ENCODE peak calls at places on chromosome 15, in nine cellular contexts. Q, G, W, C, Z, Y, H, M and S are unnamed samples.

GRCh38 chr15:70556376-70556775 is 207.0 kb downstream of the UACA start:
- DNase-seq in Q (no peak), G (no peak), W (no peak), C (no peak), Z (no peak), Y (no peak), H (no peak), M (no peak), S (peak; percentile 60)

GRCh38 chr15:62568004-62568403 is 402.9 kb upstream of the C2CD4B start:
- DNase-seq in Q (no peak), G (no peak), W (no peak), C (no peak), Z (no peak), Y (no peak), H (no peak), M (no peak), S (no peak)

GRCh38 chr15:41506796-41507341 is 6.8 kb downstream of the LTK start:
- DNase-seq in Q (no peak), G (no peak), W (no peak), C (no peak), Z (no peak), Y (no peak), H (no peak), M (no peak), S (no peak)

GRCh38 chr15:44427756-44428724 is 611 bp downstream of the CTDSPL2 start:
- DNase-seq in Q (no peak), G (no peak), W (peak; percentile 11), C (no peak), Z (peak; percentile 60), Y (no peak), H (no peak), M (no peak), S (no peak)

GRCh38 chr15:50880651-50881114 is 27.8 kb upstream of the AP4E1 start:
- DNase-seq in Q (no peak), G (no peak), W (no peak), C (no peak), Z (no peak), Y (no peak), H (no peak), M (no peak), S (no peak)

GRCh38 chr15:40793216-40793989 is 13.5 kb upstream of the ZFYVE19 start:
- DNase-seq in Q (no peak), G (no peak), W (no peak), C (no peak), Z (peak; percentile 91), Y (no peak), H (peak; percentile 98), M (peak; percentile 58), S (no peak)

GRCh38 chr15:67720556-67721175 is 104.6 kb upstream of the SKOR1 start:
- DNase-seq in Q (no peak), G (no peak), W (no peak), C (no peak), Z (no peak), Y (no peak), H (no peak), M (no peak), S (no peak)

GRCh38 chr15:42577514-42578031 is 2.2 kb downstream of the STARD9 start:
- DNase-seq in Q (no peak), G (no peak), W (no peak), C (no peak), Z (no peak), Y (no peak), H (peak; percentile 57), M (no peak), S (no peak)

GRCh38 chr15:56918046-56918906 is at the start of gene TCF12:
- DNase-seq in Q (peak; percentile 85), G (peak; percentile 94), W (peak; percentile 46), C (peak; percentile 96), Z (peak; percentile 58), Y (peak; percentile 97), H (peak; percentile 86), M (peak; percentile 97), S (peak; percentile 95)

GRCh38 chr15:64284037-64284436 is 71.9 kb downstream of the CSNK1G1 start:
- DNase-seq in Q (no peak), G (no peak), W (no peak), C (no peak), Z (no peak), Y (no peak), H (peak; percentile 24), M (no peak), S (no peak)

GRCh38 chr15:44489464-44489863 is 47.5 kb upstream of the EIF3J start:
- DNase-seq in Q (no peak), G (no peak), W (peak; percentile 13), C (no peak), Z (peak; percentile 51), Y (no peak), H (peak; percentile 74), M (no peak), S (no peak)

GRCh38 chr15:78035319-78035718 is 42.2 kb downstream of the TBC1D2B start:
- DNase-seq in Q (no peak), G (no peak), W (no peak), C (no peak), Z (no peak), Y (no peak), H (no peak), M (no peak), S (no peak)

GRCh38 chr15:78206326-78207109 is 27.8 kb downstream of the ACSBG1 start:
- DNase-seq in Q (no peak), G (no peak), W (no peak), C (no peak), Z (peak; percentile 45), Y (no peak), H (peak; percentile 12), M (no peak), S (no peak)

GRCh38 chr15:78437762-78438594 is at the start of gene IREB2:
- DNase-seq in Q (peak; percentile 96), G (peak; percentile 98), W (peak; percentile 83), C (peak; percentile 97), Z (peak; percentile 89), Y (peak; percentile 99), H (peak; percentile 98), M (peak; percentile 99), S (peak; percentile 99)

GRCh38 chr15:63446260-63446659 is 58.1 kb upstream of the USP3 start:
- DNase-seq in Q (peak; percentile 26), G (no peak), W (no peak), C (no peak), Z (no peak), Y (no peak), H (no peak), M (no peak), S (no peak)

GRCh38 chr15:87755226-87755625 is 501.3 kb downstream of the NTRK3 start:
- DNase-seq in Q (no peak), G (no peak), W (no peak), C (no peak), Z (no peak), Y (no peak), H (no peak), M (no peak), S (no peak)

GRCh38 chr15:68083463-68083862 is 29.3 kb downstream of the PIAS1 start:
- DNase-seq in Q (no peak), G (no peak), W (no peak), C (no peak), Z (no peak), Y (no peak), H (no peak), M (no peak), S (no peak)

GRCh38 chr15:75171408-75171807 is 30.3 kb upstream of the C15orf39 start:
- DNase-seq in Q (no peak), G (no peak), W (no peak), C (no peak), Z (peak; percentile 62), Y (no peak), H (peak; percentile 84), M (no peak), S (no peak)

GRCh38 chr15:90840954-90841353 is 27.4 kb upstream of the FURIN start:
- DNase-seq in Q (no peak), G (no peak), W (no peak), C (no peak), Z (no peak), Y (no peak), H (no peak), M (no peak), S (no peak)

GRCh38 chr15:68271854-68272471 is 5.6 kb upstream of the FEM1B start:
- DNase-seq in Q (no peak), G (no peak), W (peak; percentile 100), C (peak; percentile 17), Z (peak; percentile 97), Y (no peak), H (peak; percentile 76), M (no peak), S (no peak)

GRCh38 chr15:57460208-57460816 is 84.0 kb downstream of the CGNL1 start:
- DNase-seq in Q (no peak), G (no peak), W (no peak), C (no peak), Z (no peak), Y (no peak), H (no peak), M (no peak), S (no peak)

GRCh38 chr15:40549894-40550293 is 14.9 kb downstream of the CCDC32 start:
- DNase-seq in Q (no peak), G (no peak), W (no peak), C (peak; percentile 78), Z (no peak), Y (no peak), H (no peak), M (peak; percentile 93), S (no peak)

GRCh38 chr15:33960160-33960559 is 8.1 kb upstream of the CHRM5 start:
- DNase-seq in Q (no peak), G (no peak), W (no peak), C (no peak), Z (no peak), Y (no peak), H (no peak), M (no peak), S (no peak)
- H3K27ac ChIP-seq in Q (no peak overlapping the region), G (no peak overlapping the region), W (no peak overlapping the region), C (no peak overlapping the region), Z (no peak overlapping the region), Y (no peak overlapping the region), H (no peak overlapping the region), M (no peak overlapping the region), S (no peak overlapping the region)

GRCh38 chr15:83155937-83156336 is 48.5 kb downstream of the TM6SF1 start:
- DNase-seq in Q (no peak), G (no peak), W (no peak), C (no peak), Z (no peak), Y (no peak), H (no peak), M (no peak), S (no peak)
- H3K27ac ChIP-seq in Q (no peak overlapping the region), G (no peak overlapping the region), W (no peak overlapping the region), C (no peak overlapping the region), Z (no peak overlapping the region), Y (no peak overlapping the region), H (no peak overlapping the region), M (no peak overlapping the region), S (no peak overlapping the region)

DNA sequence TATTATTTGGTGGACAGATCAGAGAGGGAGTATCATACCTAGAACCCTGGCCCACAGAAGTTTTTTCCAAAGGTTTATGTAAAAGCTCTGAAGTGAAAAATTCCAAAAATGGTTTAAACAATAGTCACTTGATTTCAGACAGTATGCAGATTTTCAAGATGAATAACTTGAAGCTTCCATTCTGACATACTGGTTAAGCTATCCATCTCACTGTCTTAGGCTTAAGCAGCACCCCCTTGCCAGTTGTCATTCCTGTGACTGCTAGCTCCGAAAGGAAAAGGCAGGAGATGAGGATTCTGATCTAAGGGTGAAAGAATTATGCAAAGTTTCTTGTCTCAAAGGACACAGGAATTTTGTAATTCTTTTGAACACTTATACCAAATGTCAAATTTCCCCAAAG is 337.5 kb upstream of the THBS1 start:
- DNase-seq in Q (no peak), G (no peak), W (no peak), C (no peak), Z (no peak), Y (no peak), H (no peak), M (no peak), S (no peak)
- H3K27ac ChIP-seq in Q (no peak overlapping the region), G (no peak overlapping the region), W (no peak overlapping the region), C (no peak overlapping the region), Z (no peak overlapping the region), Y (no peak overlapping the region), H (no peak overlapping the region), M (no peak overlapping the region), S (no peak overlapping the region)

GRCh38 chr15:73050561-73051297 is 1.5 kb upstream of the NEO1 start:
- DNase-seq in Q (no peak), G (no peak), W (no peak), C (no peak), Z (no peak), Y (no peak), H (no peak), M (no peak), S (no peak)
- H3K27ac ChIP-seq in Q (no peak overlapping the region), G (peak overlapping the region; percentile 96), W (no peak overlapping the region), C (peak overlapping the region; percentile 88), Z (no peak overlapping the region), Y (no peak overlapping the region), H (no peak overlapping the region), M (peak overlapping the region; percentile 90), S (peak overlapping the region; percentile 90)